ENCODE peak calls at places on chromosome 14, in six cellular contexts. One of them, this sample, is unnamed.

GRCh38 chr14:69708586-69709169 is 58.3 kb upstream of the SRSF5 start:
- DNase-seq in HepG2: peak; percentile 41
- DNase-seq in GM23338: peak; percentile 74
- DNase-seq in breast epithelium: no peak
- DNase-seq in suprapubic skin: no peak
- DNase-seq in spleen: no peak
- DNase-seq in this sample: peak; percentile 29

GRCh38 chr14:69763761-69764510 is 3.0 kb upstream of the SRSF5 start:
- DNase-seq in HepG2: no peak
- DNase-seq in suprapubic skin: no peak
- DNase-seq in GM23338: no peak
- DNase-seq in breast epithelium: no peak
- DNase-seq in spleen: no peak
- DNase-seq in this sample: no peak

GRCh38 chr14:68124885-68125731 is 305.5 kb downstream of the RAD51B start:
- DNase-seq in breast epithelium: no peak
- DNase-seq in GM23338: no peak
- DNase-seq in spleen: no peak
- DNase-seq in suprapubic skin: no peak
- DNase-seq in HepG2: peak; percentile 20
- DNase-seq in this sample: no peak

GRCh38 chr14:50776522-50776921 is 54.4 kb downstream of the NIN start:
- DNase-seq in HepG2: no peak
- DNase-seq in breast epithelium: no peak
- DNase-seq in suprapubic skin: no peak
- DNase-seq in spleen: no peak
- DNase-seq in GM23338: no peak
- DNase-seq in this sample: no peak

GRCh38 chr14:56487761-56488160 is 91.8 kb upstream of the TMEM260 start:
- DNase-seq in suprapubic skin: no peak
- DNase-seq in breast epithelium: no peak
- DNase-seq in spleen: no peak
- DNase-seq in GM23338: no peak
- DNase-seq in HepG2: no peak
- DNase-seq in this sample: no peak

GRCh38 chr14:45679852-45680251 is 426.9 kb upstream of the MIS18BP1 start:
- DNase-seq in HepG2: no peak
- DNase-seq in suprapubic skin: no peak
- DNase-seq in GM23338: no peak
- DNase-seq in breast epithelium: no peak
- DNase-seq in spleen: no peak
- DNase-seq in this sample: no peak

GRCh38 chr14:60945984-60946383 is 34.9 kb downstream of the TRMT5 start:
- DNase-seq in GM23338: no peak
- DNase-seq in HepG2: no peak
- DNase-seq in suprapubic skin: no peak
- DNase-seq in spleen: no peak
- DNase-seq in breast epithelium: no peak
- DNase-seq in this sample: no peak

GRCh38 chr14:93006484-93007128 is 83.7 kb downstream of the CHGA start:
- DNase-seq in spleen: no peak
- DNase-seq in HepG2: no peak
- DNase-seq in breast epithelium: no peak
- DNase-seq in GM23338: no peak
- DNase-seq in suprapubic skin: no peak
- DNase-seq in this sample: no peak

GRCh38 chr14:77485901-77486678 is 12.5 kb downstream of the ISM2 start:
- DNase-seq in suprapubic skin: no peak
- DNase-seq in HepG2: no peak
- DNase-seq in breast epithelium: no peak
- DNase-seq in spleen: no peak
- DNase-seq in GM23338: no peak
- DNase-seq in this sample: no peak

GRCh38 chr14:69682607-69683263 is 71.3 kb downstream of the SUSD6 start:
- DNase-seq in spleen: no peak
- DNase-seq in breast epithelium: no peak
- DNase-seq in GM23338: no peak
- DNase-seq in HepG2: peak; percentile 46
- DNase-seq in suprapubic skin: no peak
- DNase-seq in this sample: no peak

GRCh38 chr14:65686761-65687160 is 274.2 kb downstream of the FUT8 start:
- DNase-seq in suprapubic skin: no peak
- DNase-seq in GM23338: peak; percentile 69
- DNase-seq in HepG2: no peak
- DNase-seq in spleen: no peak
- DNase-seq in breast epithelium: no peak
- DNase-seq in this sample: no peak

GRCh38 chr14:103436533-103436932 is 51.3 kb downstream of the MARK3 start:
- DNase-seq in breast epithelium: no peak
- DNase-seq in suprapubic skin: no peak
- DNase-seq in HepG2: no peak
- DNase-seq in spleen: no peak
- DNase-seq in GM23338: no peak
- DNase-seq in this sample: no peak

GRCh38 chr14:73843296-73843695 is 8.3 kb upstream of the PTGR2 start:
- DNase-seq in spleen: no peak
- DNase-seq in HepG2: no peak
- DNase-seq in breast epithelium: no peak
- DNase-seq in suprapubic skin: no peak
- DNase-seq in GM23338: no peak
- DNase-seq in this sample: no peak

GRCh38 chr14:77023001-77023996 is 5.2 kb downstream of the IRF2BPL start:
- DNase-seq in GM23338: peak; percentile 71
- DNase-seq in spleen: no peak
- DNase-seq in HepG2: peak; percentile 97
- DNase-seq in breast epithelium: no peak
- DNase-seq in suprapubic skin: no peak
- DNase-seq in this sample: peak; percentile 63

GRCh38 chr14:52961060-52961639 is 10.3 kb upstream of the FERMT2 start:
- DNase-seq in breast epithelium: no peak
- DNase-seq in GM23338: peak; percentile 86
- DNase-seq in suprapubic skin: peak; percentile 72
- DNase-seq in HepG2: peak; percentile 70
- DNase-seq in spleen: no peak
- DNase-seq in this sample: peak; percentile 50

GRCh38 chr14:69161590-69161989 is 8.7 kb upstream of the DCAF5 start:
- DNase-seq in suprapubic skin: no peak
- DNase-seq in HepG2: no peak
- DNase-seq in spleen: no peak
- DNase-seq in breast epithelium: no peak
- DNase-seq in GM23338: no peak
- DNase-seq in this sample: no peak

GRCh38 chr14:68241862-68242490 is 422.4 kb downstream of the RAD51B start:
- DNase-seq in GM23338: no peak
- DNase-seq in breast epithelium: no peak
- DNase-seq in spleen: no peak
- DNase-seq in HepG2: no peak
- DNase-seq in suprapubic skin: no peak
- DNase-seq in this sample: no peak

GRCh38 chr14:72613975-72614319 is 280.0 kb downstream of the DPF3 start:
- DNase-seq in breast epithelium: no peak
- DNase-seq in suprapubic skin: no peak
- DNase-seq in HepG2: no peak
- DNase-seq in GM23338: no peak
- DNase-seq in spleen: no peak
- DNase-seq in this sample: no peak
- TF ChIP-seq POLR2AphosphoS5 in breast epithelium: no peak
- TF ChIP-seq POLR2AphosphoS5 in suprapubic skin: no peak
- TF ChIP-seq POLR2AphosphoS5 in HepG2: no peak
- TF ChIP-seq POLR2AphosphoS5 in GM23338: no peak
- TF ChIP-seq POLR2AphosphoS5 in spleen: no peak
- TF ChIP-seq POLR2AphosphoS5 in this sample: no peak

GRCh38 chr14:75133597-75133996 is 6.7 kb upstream of the NEK9 start:
- DNase-seq in suprapubic skin: no peak
- DNase-seq in GM23338: no peak
- DNase-seq in spleen: no peak
- DNase-seq in HepG2: no peak
- DNase-seq in breast epithelium: no peak
- DNase-seq in this sample: no peak
- H3K36me3 ChIP-seq in suprapubic skin: peaks cover 26% of the 10 kb centered on the region
- H3K36me3 ChIP-seq in GM23338: peaks cover 14% of the 10 kb centered on the region
- H3K36me3 ChIP-seq in spleen: peaks cover 68% of the 10 kb centered on the region
- H3K36me3 ChIP-seq in HepG2: peaks cover 17% of the 10 kb centered on the region
- H3K36me3 ChIP-seq in breast epithelium: no peaks in the 10 kb centered on the region
- H3K36me3 ChIP-seq in this sample: no peaks in the 10 kb centered on the region

GRCh38 chr14:80987235-80988032 is 32.0 kb downstream of the TSHR start:
- DNase-seq in HepG2: peak; percentile 45
- DNase-seq in breast epithelium: peak; percentile 59
- DNase-seq in suprapubic skin: peak; percentile 68
- DNase-seq in spleen: no peak
- DNase-seq in GM23338: peak; percentile 83
- DNase-seq in this sample: peak; percentile 78
- TF ChIP-seq POLR2AphosphoS5 in HepG2: no peak
- TF ChIP-seq POLR2AphosphoS5 in breast epithelium: no peak
- TF ChIP-seq POLR2AphosphoS5 in suprapubic skin: no peak
- TF ChIP-seq POLR2AphosphoS5 in spleen: no peak
- TF ChIP-seq POLR2AphosphoS5 in GM23338: no peak
- TF ChIP-seq POLR2AphosphoS5 in this sample: no peak

GRCh38 chr14:91177073-91177796 is 63.4 kb downstream of the DGLUCY start:
- DNase-seq in breast epithelium: no peak
- DNase-seq in HepG2: peak; percentile 48
- DNase-seq in suprapubic skin: no peak
- DNase-seq in spleen: peak; percentile 84
- DNase-seq in GM23338: peak; percentile 77
- DNase-seq in this sample: peak; percentile 62
- H3K36me3 ChIP-seq in breast epithelium: no peaks in the 10 kb centered on the region
- H3K36me3 ChIP-seq in HepG2: peaks cover 29% of the 10 kb centered on the region
- H3K36me3 ChIP-seq in suprapubic skin: peaks cover 49% of the 10 kb centered on the region
- H3K36me3 ChIP-seq in spleen: peaks cover 100% of the 10 kb centered on the region
- H3K36me3 ChIP-seq in GM23338: no peaks in the 10 kb centered on the region
- H3K36me3 ChIP-seq in this sample: peaks cover 26% of the 10 kb centered on the region

GRCh38 chr14:23302290-23303225 is at the start of gene PPP1R3E:
- DNase-seq in breast epithelium: no peak
- DNase-seq in HepG2: peak; percentile 84
- DNase-seq in suprapubic skin: peak; percentile 88
- DNase-seq in GM23338: peak; percentile 76
- DNase-seq in spleen: peak; percentile 97
- DNase-seq in this sample: peak; percentile 88
- TF ChIP-seq POLR2AphosphoS5 in breast epithelium: peak; percentile 7
- TF ChIP-seq POLR2AphosphoS5 in HepG2: peak; percentile 97
- TF ChIP-seq POLR2AphosphoS5 in suprapubic skin: no peak
- TF ChIP-seq POLR2AphosphoS5 in GM23338: no peak
- TF ChIP-seq POLR2AphosphoS5 in spleen: peak; percentile 96
- TF ChIP-seq POLR2AphosphoS5 in this sample: peak; percentile 66

DNA sequence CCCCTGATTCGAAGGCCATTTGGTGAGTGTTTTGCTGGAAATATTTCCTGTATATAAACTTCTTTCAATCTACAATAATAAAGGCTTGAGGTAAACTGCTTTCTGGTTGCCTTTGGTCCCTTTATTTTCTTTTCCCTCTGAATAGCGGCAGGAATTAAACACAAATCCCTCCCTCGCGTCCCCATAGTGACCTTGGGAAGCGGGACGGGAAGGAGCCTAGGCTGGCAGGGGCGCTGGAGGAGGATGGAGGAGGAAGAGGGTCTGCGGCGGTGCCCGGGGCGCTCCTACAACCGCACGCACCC is 2.0 kb downstream of the DIO3 start:
- DNase-seq in suprapubic skin: no peak
- DNase-seq in breast epithelium: no peak
- DNase-seq in HepG2: no peak
- DNase-seq in spleen: peak; percentile 37
- DNase-seq in GM23338: no peak
- DNase-seq in this sample: no peak
- H3K36me3 ChIP-seq in suprapubic skin: no peaks in the 10 kb centered on the region
- H3K36me3 ChIP-seq in breast epithelium: no peaks in the 10 kb centered on the region
- H3K36me3 ChIP-seq in HepG2: no peaks in the 10 kb centered on the region
- H3K36me3 ChIP-seq in spleen: peaks cover 8% of the 10 kb centered on the region
- H3K36me3 ChIP-seq in GM23338: no peaks in the 10 kb centered on the region
- H3K36me3 ChIP-seq in this sample: no peaks in the 10 kb centered on the region

This sample was measured in transverse colon.